ENCODE peak calls at places on chromosome 12, in six cellular contexts. W, P, T, A, Q and S are unnamed samples.

GRCh38 chr12:1553987-1554982 is 40.1 kb downstream of the FBXL14 start:
- DNase-seq in W (no peak), P (no peak), T (no peak), A (no peak), Q (no peak), S (no peak)

GRCh38 chr12:111602348-111602747 is 3.2 kb upstream of the ATXN2 start:
- DNase-seq in W (no peak), P (no peak), T (no peak), A (no peak), Q (no peak), S (no peak)

GRCh38 chr12:131620946-131621681 is 89.8 kb upstream of the SFSWAP start:
- DNase-seq in W (no peak), P (no peak), T (no peak), A (no peak), Q (no peak), S (no peak)

GRCh38 chr12:46608431-46609280 is 217.1 kb downstream of the SLC38A4 start:
- DNase-seq in W (peak; percentile 35), P (peak; percentile 69), T (no peak), A (no peak), Q (peak; percentile 71), S (no peak)

GRCh38 chr12:50283924-50284236 is 560 bp upstream of the LIMA1 start:
- DNase-seq in W (no peak), P (no peak), T (no peak), A (no peak), Q (no peak), S (no peak)

GRCh38 chr12:27343255-27344000 is 10.8 kb downstream of the BMAL2 start:
- DNase-seq in W (peak; percentile 96), P (peak; percentile 94), T (no peak), A (no peak), Q (peak; percentile 90), S (no peak)

GRCh38 chr12:124995200-124995961 is 1.9 kb downstream of the BRI3BP start:
- DNase-seq in W (no peak), P (no peak), T (no peak), A (no peak), Q (no peak), S (no peak)

GRCh38 chr12:30015661-30016060 is 231.9 kb upstream of the TMTC1 start:
- DNase-seq in W (no peak), P (no peak), T (no peak), A (no peak), Q (no peak), S (no peak)

GRCh38 chr12:111359231-111359913 is 9.5 kb downstream of the PHETA1 start:
- DNase-seq in W (no peak), P (peak; percentile 61), T (no peak), A (no peak), Q (no peak), S (no peak)

GRCh38 chr12:109433618-109434017 is 43.5 kb downstream of the KCTD10 start:
- DNase-seq in W (no peak), P (no peak), T (no peak), A (no peak), Q (no peak), S (no peak)

GRCh38 chr12:106025129-106025528 is 113.6 kb downstream of the NUAK1 start:
- DNase-seq in W (no peak), P (no peak), T (no peak), A (no peak), Q (no peak), S (no peak)

GRCh38 chr12:4434721-4435425 is 10.7 kb downstream of the FGF6 start:
- DNase-seq in W (no peak), P (no peak), T (no peak), A (peak; percentile 37), Q (no peak), S (no peak)

GRCh38 chr12:108337235-108338223 is 1.6 kb downstream of the CMKLR1 start:
- DNase-seq in W (no peak), P (peak; percentile 36), T (no peak), A (no peak), Q (peak; percentile 12), S (peak; percentile 21)

GRCh38 chr12:19933924-19934323 is 434.4 kb upstream of the PDE3A start:
- DNase-seq in W (no peak), P (no peak), T (no peak), A (no peak), Q (no peak), S (no peak)

GRCh38 chr12:20282411-20282810 is 85.9 kb upstream of the PDE3A start:
- DNase-seq in W (no peak), P (no peak), T (no peak), A (no peak), Q (no peak), S (no peak)

GRCh38 chr12:64894827-64895475 is 70.5 kb downstream of the TBC1D30 start:
- DNase-seq in W (no peak), P (no peak), T (no peak), A (no peak), Q (peak; percentile 19), S (no peak)

GRCh38 chr12:84397279-84397678 is 515.3 kb downstream of the SLC6A15 start:
- DNase-seq in W (no peak), P (peak; percentile 1), T (no peak), A (no peak), Q (peak; percentile 8), S (no peak)

GRCh38 chr12:28424965-28425364 is 234.7 kb downstream of the CCDC91 start:
- DNase-seq in W (no peak), P (peak; percentile 45), T (no peak), A (no peak), Q (peak; percentile 89), S (no peak)

GRCh38 chr12:66960704-66961690 is 282.1 kb upstream of the GRIP1 start:
- DNase-seq in W (peak; percentile 21), P (peak; percentile 20), T (no peak), A (no peak), Q (peak; percentile 5), S (no peak)

GRCh38 chr12:6843118-6843902 is 2.6 kb downstream of the GNB3 start:
- DNase-seq in W (no peak), P (peak; percentile 6), T (no peak), A (no peak), Q (no peak), S (no peak)

GRCh38 chr12:39442895-39443703 is at the start of gene KIF21A:
- DNase-seq in W (peak; percentile 95), P (peak; percentile 93), T (peak; percentile 91), A (peak; percentile 97), Q (peak; percentile 93), S (peak; percentile 89)

GRCh38 chr12:169528-170360 is 44.2 kb downstream of the SLC6A12 start:
- DNase-seq in W (no peak), P (no peak), T (no peak), A (no peak), Q (no peak), S (no peak)

GRCh38 chr12:46390881-46391280 is 18.3 kb upstream of the SLC38A2 start:
- DNase-seq in W (no peak), P (no peak), T (no peak), A (no peak), Q (no peak), S (no peak)

GRCh38 chr12:86233126-86233525 is 23.1 kb downstream of the MGAT4C start:
- DNase-seq in W (no peak), P (peak; percentile 18), T (no peak), A (no peak), Q (peak; percentile 18), S (no peak)

GRCh38 chr12:6068226-6068625 is 56.2 kb downstream of the VWF start:
- DNase-seq in W (no peak), P (no peak), T (no peak), A (no peak), Q (no peak), S (no peak)

GRCh38 chr12:121783771-121784170 is 9.7 kb downstream of the RHOF start:
- DNase-seq in W (peak; percentile 48), P (no peak), T (no peak), A (no peak), Q (no peak), S (no peak)